ENCODE peak calls at places on chromosomes 6 and 20, in eight cellular contexts. C is activated T-cell treated with anti-CD3 and anti-CD28 coated beads for 48 hours, I is astrocyte of the hippocampus, S is NB4, Y is HT-29, E is cardiac muscle cell, N is kidney tubule cell, W is omental fat pad. P is an unnamed sample.

GRCh38 chr6:31567531-31568370 is 4.3 kb upstream of the LTA start:
- DNase-seq in C (no peak), I (no peak), S (no peak), Y (no peak), E (no peak), N (no peak), W (no peak), P (no peak)

GRCh38 chr20:38143646-38144554 is 21.2 kb downstream of the TGM2 start:
- DNase-seq in C (no peak), I (peak; percentile 85), S (peak; percentile 81), Y (peak; percentile 91), E (peak; percentile 60), N (peak; percentile 100), W (peak; percentile 52), P (no peak)

GRCh38 chr6:25218346-25218745 is 60.8 kb upstream of the CARMIL1 start:
- DNase-seq in C (no peak), I (no peak), S (no peak), Y (no peak), E (no peak), N (no peak), W (no peak), P (no peak)

GRCh38 chr6:30884521-30885480 is 482 bp downstream of the DDR1 start:
- DNase-seq in C (peak; percentile 27), I (peak; percentile 78), S (peak; percentile 28), Y (peak; percentile 66), E (peak; percentile 81), N (peak; percentile 84), W (no peak), P (peak; percentile 49)

GRCh38 chr6:13435477-13435876 is 51.9 kb downstream of the GFOD1 start:
- DNase-seq in C (no peak), I (no peak), S (no peak), Y (no peak), E (no peak), N (no peak), W (no peak), P (no peak)

GRCh38 chr6:148470606-148471299 is 128.1 kb downstream of the SASH1 start:
- DNase-seq in C (no peak), I (peak; percentile 75), S (no peak), Y (no peak), E (no peak), N (no peak), W (no peak), P (no peak)

GRCh38 chr6:149854532-149854931 is 9.6 kb downstream of the LRP11 start:
- DNase-seq in C (no peak), I (peak; percentile 53), S (no peak), Y (peak; percentile 56), E (no peak), N (peak; percentile 60), W (no peak), P (no peak)

GRCh38 chr6:103002282-103002681 is 1608.8 kb downstream of the GRIK2 start:
- DNase-seq in C (no peak), I (no peak), S (no peak), Y (no peak), E (no peak), N (peak; percentile 38), W (no peak), P (peak; percentile 35)

GRCh38 chr6:24358219-24358821 is 461 bp upstream of the DCDC2 start:
- DNase-seq in C (no peak), I (no peak), S (peak; percentile 5), Y (no peak), E (no peak), N (no peak), W (no peak), P (peak; percentile 66)

GRCh38 chr20:46161921-46162320 is 43.8 kb downstream of the CD40 start:
- DNase-seq in C (no peak), I (no peak), S (no peak), Y (no peak), E (no peak), N (no peak), W (no peak), P (no peak)

GRCh38 chr6:118618676-118619377 is 32.6 kb downstream of the CEP85L start:
- DNase-seq in C (peak; percentile 41), I (peak; percentile 49), S (peak; percentile 62), Y (peak; percentile 63), E (peak; percentile 46), N (peak; percentile 44), W (peak; percentile 38), P (peak; percentile 63)

GRCh38 chr6:140078552-140079126 is 704.2 kb upstream of the CITED2 start:
- DNase-seq in C (no peak), I (peak; percentile 87), S (no peak), Y (no peak), E (peak; percentile 96), N (peak; percentile 37), W (no peak), P (peak; percentile 90)

GRCh38 chr6:113586966-113587699 is 270.0 kb upstream of the MARCKS start:
- DNase-seq in C (no peak), I (peak; percentile 57), S (no peak), Y (no peak), E (no peak), N (no peak), W (no peak), P (peak; percentile 53)

GRCh38 chr20:8646716-8647115 is 422.2 kb upstream of the PLCB4 start:
- DNase-seq in C (no peak), I (peak; percentile 61), S (no peak), Y (no peak), E (peak; percentile 46), N (peak; percentile 91), W (no peak), P (no peak)

GRCh38 chr6:167881327-167881726 is 54.6 kb downstream of the AFDN start:
- DNase-seq in C (no peak), I (no peak), S (no peak), Y (no peak), E (no peak), N (no peak), W (no peak), P (no peak)

GRCh38 chr20:59318201-59318790 is 17.9 kb downstream of the EDN3 start:
- DNase-seq in C (no peak), I (no peak), S (no peak), Y (no peak), E (no peak), N (no peak), W (no peak), P (no peak)

GRCh38 chr6:26197736-26198625 is 110.8 kb downstream of the HFE start:
- DNase-seq in C (peak; percentile 47), I (peak; percentile 35), S (peak; percentile 80), Y (peak; percentile 79), E (peak; percentile 24), N (peak; percentile 60), W (no peak), P (peak; percentile 59)

GRCh38 chr6:79467716-79468115 is 69.5 kb downstream of the LCA5 start:
- DNase-seq in C (no peak), I (no peak), S (peak; percentile 16), Y (no peak), E (no peak), N (peak; percentile 51), W (no peak), P (peak; percentile 4)

GRCh38 chr6:135475292-135475886 is 22.2 kb downstream of the AHI1 start:
- DNase-seq in C (no peak), I (no peak), S (no peak), Y (no peak), E (no peak), N (no peak), W (no peak), P (peak; percentile 4)

GRCh38 chr6:108732101-108732870 is 115.9 kb upstream of the ARMC2 start:
- DNase-seq in C (no peak), I (peak; percentile 56), S (no peak), Y (peak; percentile 62), E (no peak), N (peak; percentile 94), W (no peak), P (no peak)

GRCh38 chr6:38871745-38872568 is 156.8 kb downstream of the DNAH8 start:
- DNase-seq in C (peak; percentile 46), I (peak; percentile 70), S (peak; percentile 63), Y (peak; percentile 77), E (peak; percentile 67), N (peak; percentile 49), W (peak; percentile 31), P (peak; percentile 70)

GRCh38 chr6:1208876-1209275 is 103.0 kb upstream of the FOXQ1 start:
- DNase-seq in C (no peak), I (peak; percentile 56), S (no peak), Y (no peak), E (no peak), N (peak; percentile 41), W (no peak), P (no peak)

GRCh38 chr20:62336775-62337557 is 30.1 kb downstream of the LAMA5 start:
- DNase-seq in C (no peak), I (no peak), S (no peak), Y (no peak), E (no peak), N (no peak), W (no peak), P (no peak)

GRCh38 chr6:63802606-63803206 is 167.1 kb downstream of the PHF3 start:
- DNase-seq in C (no peak), I (peak; percentile 33), S (peak; percentile 48), Y (peak; percentile 50), E (peak; percentile 57), N (peak; percentile 29), W (no peak), P (peak; percentile 49)

GRCh38 chr20:20491110-20491783 is 123.3 kb downstream of the INSM1 start:
- DNase-seq in C (peak; percentile 32), I (peak; percentile 75), S (no peak), Y (no peak), E (peak; percentile 19), N (peak; percentile 10), W (no peak), P (no peak)

GRCh38 chr6:139378882-139379341 is 4.5 kb upstream of the CITED2 start:
- DNase-seq in C (no peak), I (peak; percentile 39), S (peak; percentile 90), Y (peak; percentile 40), E (peak; percentile 44), N (peak; percentile 86), W (no peak), P (no peak)

GRCh38 chr6:79461205-79461604 is 76.0 kb downstream of the LCA5 start:
- DNase-seq in C (no peak), I (no peak), S (no peak), Y (no peak), E (peak; percentile 43), N (peak; percentile 68), W (no peak), P (no peak)

GRCh38 chr6:137647762-137648412 is 153.7 kb upstream of the OLIG3 start:
- DNase-seq in C (no peak), I (no peak), S (no peak), Y (no peak), E (no peak), N (peak; percentile 46), W (no peak), P (no peak)

GRCh38 chr20:1761116-1761515 is 103.5 kb upstream of the SIRPG start:
- DNase-seq in C (no peak), I (peak; percentile 56), S (no peak), Y (no peak), E (peak; percentile 76), N (peak; percentile 83), W (no peak), P (peak; percentile 33)

GRCh38 chr20:56247954-56248782 is at the start of gene MC3R:
- DNase-seq in C (peak; percentile 25), I (peak; percentile 63), S (peak; percentile 62), Y (peak; percentile 78), E (peak; percentile 55), N (peak; percentile 60), W (no peak), P (peak; percentile 42)